ENCODE peak calls at places on chromosome 13, in six cellular contexts. X is keratinocyte, V is fibroblast of lung, H is H1, U is HCT116, W is GM23248. A is an unnamed sample.

GRCh38 chr13:111503905-111504695 is 183.7 kb downstream of the TEX29 start:
- DNase-seq in X (no peak), V (no peak), H (no peak), U (no peak), W (no peak), A (no peak)

GRCh38 chr13:95636853-95637252 is 7.7 kb downstream of the DZIP1 start:
- DNase-seq in X (no peak), V (no peak), H (no peak), U (no peak), W (no peak), A (no peak)

GRCh38 chr13:46211116-46211515 is 612 bp upstream of the LRRC63 start:
- DNase-seq in X (no peak), V (peak; percentile 3), H (no peak), U (no peak), W (no peak), A (no peak)

GRCh38 chr13:73825143-73825542 is 309.1 kb downstream of the KLF12 start:
- DNase-seq in X (no peak), V (no peak), H (no peak), U (no peak), W (no peak), A (no peak)

GRCh38 chr13:46170687-46171086 is 11.3 kb downstream of the LCP1 start:
- DNase-seq in X (no peak), V (no peak), H (no peak), U (no peak), W (no peak), A (no peak)

GRCh38 chr13:35744566-35745203 is 268.2 kb upstream of the MAB21L1 start:
- DNase-seq in X (no peak), V (peak; percentile 48), H (peak; percentile 38), U (no peak), W (no peak), A (no peak)

GRCh38 chr13:111225810-111226546 is 94.5 kb upstream of the TEX29 start:
- DNase-seq in X (no peak), V (no peak), H (no peak), U (no peak), W (no peak), A (no peak)

GRCh38 chr13:95254341-95254740 is 46.9 kb downstream of the ABCC4 start:
- DNase-seq in X (peak; percentile 33), V (peak; percentile 69), H (no peak), U (peak; percentile 56), W (peak; percentile 46), A (no peak)

GRCh38 chr13:32228330-32229041 is 86.7 kb downstream of the ZAR1L start:
- DNase-seq in X (no peak), V (peak; percentile 76), H (no peak), U (peak; percentile 18), W (peak; percentile 59), A (no peak)

GRCh38 chr13:44283598-44283997 is 90.0 kb upstream of the SERP2 start:
- DNase-seq in X (no peak), V (no peak), H (no peak), U (no peak), W (no peak), A (no peak)

GRCh38 chr13:45534604-45535003 is 69.9 kb downstream of the COG3 start:
- DNase-seq in X (no peak), V (no peak), H (no peak), U (no peak), W (no peak), A (no peak)

GRCh38 chr13:28719227-28719562 is 425 bp upstream of the SLC46A3 start:
- DNase-seq in X (no peak), V (no peak), H (no peak), U (no peak), W (no peak), A (no peak)
- H3K9ac ChIP-seq in X (peak overlapping the region; percentile 76), V (peak overlapping the region; percentile 45), H (no peak overlapping the region), U (peak overlapping the region; percentile 10), W (peak overlapping the region; percentile 70), A (no peak overlapping the region)

GRCh38 chr13:106714271-106714670 is 146.3 kb upstream of the ARGLU1 start:
- DNase-seq in X (no peak), V (no peak), H (no peak), U (no peak), W (no peak), A (no peak)

GRCh38 chr13:106709509-106709908 is 141.6 kb upstream of the ARGLU1 start:
- DNase-seq in X (no peak), V (peak; percentile 1), H (no peak), U (no peak), W (no peak), A (no peak)

GRCh38 chr13:106710267-106710666 is 142.3 kb upstream of the ARGLU1 start:
- DNase-seq in X (no peak), V (peak; percentile 4), H (no peak), U (no peak), W (no peak), A (no peak)
- H3K4me3 ChIP-seq in X (no peak overlapping the region), V (no peak overlapping the region), H (no peak overlapping the region), U (no peak overlapping the region), W (no peak overlapping the region), A (no peak overlapping the region)

GRCh38 chr13:79407349-79407979 is 1.4 kb upstream of the RBM26 start:
- DNase-seq in X (no peak), V (no peak), H (no peak), U (no peak), W (no peak), A (no peak)
- H3K79me2 ChIP-seq in X (peaks cover 48% of the 10 kb centered on the region), V (peaks cover 36% of the 10 kb centered on the region), H (peaks cover 48% of the 10 kb centered on the region), U (peaks cover 61% of the 10 kb centered on the region), W (peaks cover 54% of the 10 kb centered on the region), A (peaks cover 54% of the 10 kb centered on the region)

DNA sequence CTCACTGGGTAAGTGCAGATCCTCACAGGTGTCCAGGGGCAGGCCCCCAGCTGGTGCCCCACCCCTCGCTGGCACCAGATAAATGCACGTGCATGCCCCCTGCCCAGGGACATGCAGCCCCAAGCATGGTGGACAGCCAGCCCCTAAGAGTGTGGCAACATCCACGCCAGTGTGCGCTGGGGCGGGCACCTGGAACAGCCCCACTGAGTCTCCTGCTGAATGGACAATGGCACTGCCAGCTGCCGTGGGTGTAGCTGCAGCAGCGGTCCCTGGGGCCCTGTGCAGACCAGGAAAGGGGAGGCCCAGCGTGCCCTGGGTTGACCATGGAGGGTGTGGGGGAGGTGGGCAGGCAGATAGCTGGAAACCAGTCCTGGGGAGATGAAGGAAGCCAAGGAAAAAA is 538.7 kb upstream of the SGCG start:
- DNase-seq in X (no peak), V (no peak), H (no peak), U (no peak), W (no peak), A (no peak)
- H3K9ac ChIP-seq in X (no peak overlapping the region), V (no peak overlapping the region), H (no peak overlapping the region), U (no peak overlapping the region), W (no peak overlapping the region), A (no peak overlapping the region)

DNA sequence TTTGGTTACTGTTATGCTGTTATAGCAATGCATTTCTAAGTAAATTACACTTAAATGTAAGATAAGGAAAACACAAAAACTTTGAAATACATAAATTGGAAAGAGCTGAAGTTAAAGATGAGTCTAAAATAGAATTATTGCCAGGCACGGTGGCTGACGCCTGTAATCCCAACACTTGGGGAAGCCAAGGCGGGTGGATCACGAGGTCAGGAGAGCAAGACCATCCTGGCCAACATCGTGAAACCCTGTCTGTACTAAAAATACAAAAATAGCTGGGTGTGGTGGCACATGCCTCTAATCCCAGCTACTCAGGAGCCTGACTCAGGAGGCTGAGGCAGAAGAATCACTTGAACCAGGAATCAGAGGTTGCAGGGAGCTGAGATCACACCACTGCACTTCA is 905.4 kb upstream of the GPC6 start:
- DNase-seq in X (no peak), V (no peak), H (no peak), U (no peak), W (no peak), A (no peak)
- H3K4me3 ChIP-seq in X (no peak overlapping the region), V (no peak overlapping the region), H (no peak overlapping the region), U (no peak overlapping the region), W (no peak overlapping the region), A (no peak overlapping the region)

GRCh38 chr13:75744127-75744526 is 108.0 kb downstream of the LMO7 start:
- DNase-seq in X (no peak), V (no peak), H (no peak), U (no peak), W (peak; percentile 63), A (no peak)
- H3K79me2 ChIP-seq in X (no peaks in the 10 kb centered on the region), V (peaks cover 40% of the 10 kb centered on the region), H (no peaks in the 10 kb centered on the region), U (no peaks in the 10 kb centered on the region), W (peaks cover 100% of the 10 kb centered on the region), A (no peaks in the 10 kb centered on the region)